ENCODE peak calls at places on chromosomes 11 and 22, in ten cellular contexts. One of them, this sample, is unnamed.

GRCh38 chr11:116885951-116886629 is 48.7 kb upstream of the APOA1 start:
- DNase-seq in Calu3: no peak
- DNase-seq in A549: no peak
- DNase-seq in H9: no peak
- DNase-seq in GM13976: no peak
- DNase-seq in HCT116: no peak
- DNase-seq in adrenal gland: no peak
- DNase-seq in Caco-2: no peak
- DNase-seq in suprapubic skin: no peak
- DNase-seq in type B pancreatic cell: no peak
- DNase-seq in this sample: no peak

GRCh38 chr11:1208361-1209261 is 14.3 kb upstream of the MUC5B start:
- DNase-seq in Calu3: no peak
- DNase-seq in A549: no peak
- DNase-seq in H9: peak
- DNase-seq in GM13976: no peak
- DNase-seq in HCT116: no peak
- DNase-seq in adrenal gland: no peak
- DNase-seq in Caco-2: no peak
- DNase-seq in suprapubic skin: peak
- DNase-seq in type B pancreatic cell: peak
- DNase-seq in this sample: no peak

GRCh38 chr22:17266261-17266971 is 47.2 kb upstream of the ADA2 start:
- DNase-seq in Calu3: peak
- DNase-seq in A549: no peak
- DNase-seq in H9: peak
- DNase-seq in GM13976: no peak
- DNase-seq in HCT116: no peak
- DNase-seq in adrenal gland: no peak
- DNase-seq in Caco-2: peak
- DNase-seq in suprapubic skin: no peak
- DNase-seq in type B pancreatic cell: no peak
- DNase-seq in this sample: no peak

GRCh38 chr11:10597877-10598341 is 29.4 kb upstream of the LYVE1 start:
- DNase-seq in Calu3: no peak
- DNase-seq in A549: no peak
- DNase-seq in H9: no peak
- DNase-seq in GM13976: no peak
- DNase-seq in HCT116: no peak
- DNase-seq in adrenal gland: no peak
- DNase-seq in Caco-2: no peak
- DNase-seq in suprapubic skin: no peak
- DNase-seq in type B pancreatic cell: no peak
- DNase-seq in this sample: no peak

GRCh38 chr11:134464196-134464595 is 52.2 kb upstream of the B3GAT1 start:
- DNase-seq in Calu3: no peak
- DNase-seq in A549: no peak
- DNase-seq in H9: peak
- DNase-seq in GM13976: no peak
- DNase-seq in HCT116: no peak
- DNase-seq in adrenal gland: no peak
- DNase-seq in Caco-2: no peak
- DNase-seq in suprapubic skin: no peak
- DNase-seq in type B pancreatic cell: no peak
- DNase-seq in this sample: no peak

GRCh38 chr11:1942541-1943260 is 4.4 kb upstream of the MRPL23 start:
- DNase-seq in Calu3: no peak
- DNase-seq in A549: no peak
- DNase-seq in H9: no peak
- DNase-seq in GM13976: no peak
- DNase-seq in HCT116: no peak
- DNase-seq in adrenal gland: peak
- DNase-seq in Caco-2: peak
- DNase-seq in suprapubic skin: peak
- DNase-seq in type B pancreatic cell: peak
- DNase-seq in this sample: no peak

GRCh38 chr11:12411806-12412727 is 34.7 kb downstream of the PARVA start:
- DNase-seq in Calu3: peak
- DNase-seq in A549: peak
- DNase-seq in H9: peak
- DNase-seq in GM13976: peak
- DNase-seq in HCT116: peak
- DNase-seq in adrenal gland: peak
- DNase-seq in Caco-2: peak
- DNase-seq in suprapubic skin: no peak
- DNase-seq in type B pancreatic cell: no peak
- DNase-seq in this sample: peak

GRCh38 chr11:86360775-86361395 is 13.8 kb upstream of the CCDC81 start:
- DNase-seq in Calu3: no peak
- DNase-seq in A549: peak
- DNase-seq in H9: no peak
- DNase-seq in GM13976: no peak
- DNase-seq in HCT116: peak
- DNase-seq in adrenal gland: no peak
- DNase-seq in Caco-2: peak
- DNase-seq in suprapubic skin: no peak
- DNase-seq in type B pancreatic cell: no peak
- DNase-seq in this sample: peak

GRCh38 chr11:45543808-45544422 is 121.5 kb downstream of the CHST1 start:
- DNase-seq in Calu3: peak
- DNase-seq in A549: peak
- DNase-seq in H9: peak
- DNase-seq in GM13976: no peak
- DNase-seq in HCT116: no peak
- DNase-seq in adrenal gland: no peak
- DNase-seq in Caco-2: peak
- DNase-seq in suprapubic skin: no peak
- DNase-seq in type B pancreatic cell: no peak
- DNase-seq in this sample: no peak

GRCh38 chr11:16184588-16184987 is 171.8 kb downstream of the SOX6 start:
- DNase-seq in Calu3: peak
- DNase-seq in A549: peak
- DNase-seq in H9: no peak
- DNase-seq in GM13976: no peak
- DNase-seq in HCT116: no peak
- DNase-seq in adrenal gland: no peak
- DNase-seq in Caco-2: peak
- DNase-seq in suprapubic skin: no peak
- DNase-seq in type B pancreatic cell: no peak
- DNase-seq in this sample: peak

GRCh38 chr11:78562398-78562797 is 12.3 kb downstream of the NARS2 start:
- DNase-seq in Calu3: no peak
- DNase-seq in A549: no peak
- DNase-seq in H9: no peak
- DNase-seq in GM13976: no peak
- DNase-seq in HCT116: no peak
- DNase-seq in adrenal gland: no peak
- DNase-seq in Caco-2: no peak
- DNase-seq in suprapubic skin: no peak
- DNase-seq in type B pancreatic cell: no peak
- DNase-seq in this sample: peak

GRCh38 chr11:70568504-70569172 is 170.3 kb downstream of the CTTN start:
- DNase-seq in Calu3: peak
- DNase-seq in A549: no peak
- DNase-seq in H9: peak
- DNase-seq in GM13976: no peak
- DNase-seq in HCT116: no peak
- DNase-seq in adrenal gland: no peak
- DNase-seq in Caco-2: no peak
- DNase-seq in suprapubic skin: no peak
- DNase-seq in type B pancreatic cell: no peak
- DNase-seq in this sample: no peak

DNA sequence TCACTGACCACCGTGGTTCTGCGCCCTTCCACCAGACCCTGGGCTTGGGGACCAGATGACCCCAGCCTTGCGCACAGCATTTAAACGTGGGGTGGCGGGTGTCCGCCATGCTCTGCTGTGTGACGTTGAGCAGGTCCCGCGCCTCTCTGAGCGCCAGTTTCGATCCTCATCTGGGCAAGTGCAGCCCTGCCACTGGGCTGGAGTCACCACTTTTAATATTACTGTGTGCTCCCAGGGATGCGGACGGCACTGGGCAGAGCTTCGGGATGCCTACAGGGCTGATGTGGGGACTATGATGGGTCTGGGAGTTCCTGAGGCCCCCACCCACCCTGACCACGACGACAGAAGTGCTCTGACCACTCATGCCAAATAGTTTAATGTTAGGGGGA is 1.2 kb upstream of the NUDT8 start:
- DNase-seq in Calu3: no peak
- DNase-seq in A549: no peak
- DNase-seq in H9: no peak
- DNase-seq in GM13976: no peak
- DNase-seq in HCT116: no peak
- DNase-seq in adrenal gland: no peak
- DNase-seq in Caco-2: no peak
- DNase-seq in suprapubic skin: peak
- DNase-seq in type B pancreatic cell: no peak
- DNase-seq in this sample: no peak
- TF ChIP-seq CTCF in Calu3: no peak
- TF ChIP-seq CTCF in A549: no peak
- TF ChIP-seq CTCF in H9: no peak
- TF ChIP-seq CTCF in GM13976: no peak
- TF ChIP-seq CTCF in HCT116: no peak
- TF ChIP-seq CTCF in adrenal gland: no peak
- TF ChIP-seq CTCF in Caco-2: no peak
- TF ChIP-seq CTCF in suprapubic skin: no peak
- TF ChIP-seq CTCF in type B pancreatic cell: peak
- TF ChIP-seq CTCF in this sample: no peak

DNA sequence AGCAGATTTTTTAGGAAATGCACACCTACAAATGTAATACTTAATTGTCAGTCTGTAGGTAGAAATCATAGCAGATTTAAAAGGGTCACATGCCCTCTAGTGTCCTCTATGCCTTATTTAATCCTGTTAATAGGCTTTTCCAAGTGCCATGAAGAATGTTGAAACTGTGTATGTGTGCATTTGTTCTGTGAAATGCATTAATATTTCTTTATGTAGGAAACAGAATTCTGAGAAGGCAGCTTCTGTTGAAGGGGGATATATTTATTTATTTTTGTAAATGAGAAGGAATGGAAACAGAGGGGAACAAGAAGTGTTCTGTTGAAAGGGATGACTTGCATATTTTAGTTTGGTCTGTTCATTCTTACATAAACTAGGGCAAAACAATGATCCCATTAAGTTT is 51.0 kb downstream of the SVIP start:
- DNase-seq in Calu3: no peak
- DNase-seq in A549: peak
- DNase-seq in H9: no peak
- DNase-seq in GM13976: no peak
- DNase-seq in HCT116: no peak
- DNase-seq in adrenal gland: no peak
- DNase-seq in Caco-2: no peak
- DNase-seq in suprapubic skin: no peak
- DNase-seq in type B pancreatic cell: no peak
- DNase-seq in this sample: no peak
- TF ChIP-seq CTCF in Calu3: no peak
- TF ChIP-seq CTCF in A549: peak
- TF ChIP-seq CTCF in H9: peak
- TF ChIP-seq CTCF in GM13976: no peak
- TF ChIP-seq CTCF in HCT116: no peak
- TF ChIP-seq CTCF in adrenal gland: no peak
- TF ChIP-seq CTCF in Caco-2: no peak
- TF ChIP-seq CTCF in suprapubic skin: no peak
- TF ChIP-seq CTCF in type B pancreatic cell: peak
- TF ChIP-seq CTCF in this sample: no peak

GRCh38 chr11:7597620-7598019 is 75.7 kb downstream of the CYB5R2 start:
- DNase-seq in Calu3: peak
- DNase-seq in A549: no peak
- DNase-seq in H9: no peak
- DNase-seq in GM13976: no peak
- DNase-seq in HCT116: no peak
- DNase-seq in adrenal gland: no peak
- DNase-seq in Caco-2: peak
- DNase-seq in suprapubic skin: no peak
- DNase-seq in type B pancreatic cell: no peak
- DNase-seq in this sample: no peak
- TF ChIP-seq CTCF in Calu3: no peak
- TF ChIP-seq CTCF in A549: no peak
- TF ChIP-seq CTCF in H9: no peak
- TF ChIP-seq CTCF in GM13976: no peak
- TF ChIP-seq CTCF in HCT116: no peak
- TF ChIP-seq CTCF in adrenal gland: no peak
- TF ChIP-seq CTCF in Caco-2: no peak
- TF ChIP-seq CTCF in suprapubic skin: no peak
- TF ChIP-seq CTCF in type B pancreatic cell: no peak
- TF ChIP-seq CTCF in this sample: no peak

GRCh38 chr11:33257897-33258630 is 883 bp downstream of the HIPK3 start:
- DNase-seq in Calu3: peak
- DNase-seq in A549: peak
- DNase-seq in H9: peak
- DNase-seq in GM13976: peak
- DNase-seq in HCT116: peak
- DNase-seq in adrenal gland: peak
- DNase-seq in Caco-2: peak
- DNase-seq in suprapubic skin: peak
- DNase-seq in type B pancreatic cell: peak
- DNase-seq in this sample: no peak
- TF ChIP-seq CTCF in Calu3: no peak
- TF ChIP-seq CTCF in A549: peak
- TF ChIP-seq CTCF in H9: peak
- TF ChIP-seq CTCF in GM13976: peak
- TF ChIP-seq CTCF in HCT116: peak
- TF ChIP-seq CTCF in adrenal gland: peak
- TF ChIP-seq CTCF in Caco-2: no peak
- TF ChIP-seq CTCF in suprapubic skin: no peak
- TF ChIP-seq CTCF in type B pancreatic cell: peak
- TF ChIP-seq CTCF in this sample: peak

GRCh38 chr11:77094841-77095365 is 7.7 kb upstream of the OMP start:
- DNase-seq in Calu3: no peak
- DNase-seq in A549: no peak
- DNase-seq in H9: no peak
- DNase-seq in GM13976: no peak
- DNase-seq in HCT116: no peak
- DNase-seq in adrenal gland: no peak
- DNase-seq in Caco-2: no peak
- DNase-seq in suprapubic skin: no peak
- DNase-seq in type B pancreatic cell: no peak
- DNase-seq in this sample: no peak
- TF ChIP-seq CTCF in Calu3: no peak
- TF ChIP-seq CTCF in A549: no peak
- TF ChIP-seq CTCF in H9: no peak
- TF ChIP-seq CTCF in GM13976: no peak
- TF ChIP-seq CTCF in HCT116: no peak
- TF ChIP-seq CTCF in adrenal gland: no peak
- TF ChIP-seq CTCF in Caco-2: no peak
- TF ChIP-seq CTCF in suprapubic skin: no peak
- TF ChIP-seq CTCF in type B pancreatic cell: no peak
- TF ChIP-seq CTCF in this sample: no peak

DNA sequence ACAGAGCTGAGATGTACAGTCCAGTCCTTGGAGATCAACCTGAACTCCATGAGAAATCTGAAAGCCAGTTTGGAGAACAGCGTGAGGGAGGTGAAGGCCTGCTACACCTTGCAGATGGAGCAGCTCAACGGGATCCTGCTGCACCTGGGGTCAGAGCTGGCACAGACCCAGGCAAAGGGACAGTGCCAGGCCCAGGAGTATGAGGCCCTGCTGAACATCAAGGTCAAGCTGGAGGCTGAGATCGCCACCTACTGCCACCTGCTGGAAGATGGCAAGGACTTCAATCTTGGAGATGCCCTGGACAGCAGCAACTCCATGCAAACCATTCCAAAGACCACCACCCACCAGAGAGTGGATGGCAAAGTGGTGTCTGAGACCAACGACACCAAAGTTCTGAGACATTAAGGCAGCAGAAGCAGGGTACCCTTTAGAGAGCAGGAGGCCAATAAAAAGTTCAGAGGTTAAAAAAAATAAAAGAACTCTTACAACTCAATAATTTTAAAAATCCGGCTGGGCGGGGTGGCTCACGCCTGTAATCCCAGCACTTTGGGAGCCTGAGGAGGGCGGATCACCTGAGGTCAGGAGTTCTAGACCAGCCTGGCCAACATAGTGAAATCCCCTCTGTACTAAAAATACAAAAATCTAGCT is 69.9 kb upstream of the RTL6 start:
- DNase-seq in Calu3: peak
- DNase-seq in A549: peak
- DNase-seq in H9: peak
- DNase-seq in GM13976: no peak
- DNase-seq in HCT116: peak
- DNase-seq in adrenal gland: peak
- DNase-seq in Caco-2: peak
- DNase-seq in suprapubic skin: peak
- DNase-seq in type B pancreatic cell: peak
- DNase-seq in this sample: no peak
- TF ChIP-seq CTCF in Calu3: peak
- TF ChIP-seq CTCF in A549: peak
- TF ChIP-seq CTCF in H9: peak
- TF ChIP-seq CTCF in GM13976: peak
- TF ChIP-seq CTCF in HCT116: peak
- TF ChIP-seq CTCF in adrenal gland: peak
- TF ChIP-seq CTCF in Caco-2: peak
- TF ChIP-seq CTCF in suprapubic skin: no peak
- TF ChIP-seq CTCF in type B pancreatic cell: peak
- TF ChIP-seq CTCF in this sample: peak